ENCODE peak calls at places on chromosomes 5 and 9, in eight cellular contexts. S, P, D, C, W, F, X and A are unnamed samples.

GRCh38 chr9:123282343-123283047 is 14.1 kb upstream of the STRBP start:
- DNase-seq in D (no peak), X (no peak), C (no peak), F (peak), W (peak), P (no peak), S (peak), A (no peak)

GRCh38 chr5:29882036-29882435 is 1311.5 kb upstream of the CDH6 start:
- DNase-seq in W (no peak), C (no peak), F (no peak), X (no peak), P (no peak), D (no peak), S (no peak), A (no peak)

GRCh38 chr5:67178085-67178484 is 18.5 kb downstream of the CD180 start:
- DNase-seq in C (no peak), W (no peak), S (no peak), P (no peak), F (no peak), D (no peak), X (no peak), A (no peak)

GRCh38 chr9:116546711-116547581 is 140.2 kb upstream of the TRIM32 start:
- DNase-seq in W (peak), F (no peak), D (no peak), P (no peak), S (no peak), C (no peak), X (no peak), A (no peak)

GRCh38 chr5:6733411-6734242 is 20.4 kb downstream of the TENT4A start:
- DNase-seq in X (no peak), C (no peak), F (no peak), W (no peak), D (no peak), P (no peak), S (no peak), A (no peak)

GRCh38 chr9:13378171-13378570 is 98.7 kb upstream of the MPDZ start:
- DNase-seq in P (no peak), S (no peak), D (no peak), X (no peak), C (no peak), W (no peak), F (no peak), A (no peak)

GRCh38 chr5:172345886-172346285 is 62.3 kb upstream of the UBTD2 start:
- DNase-seq in X (no peak), F (no peak), C (no peak), D (no peak), W (no peak), P (no peak), S (no peak), A (no peak)

GRCh38 chr5:112862085-112862484 is 998 bp downstream of the SRP19 start:
- DNase-seq in W (no peak), F (no peak), S (no peak), X (no peak), C (no peak), P (no peak), D (no peak), A (no peak)

GRCh38 chr9:132162764-132163456 is 1.1 kb downstream of the NTNG2 start:
- DNase-seq in S (no peak), P (no peak), F (no peak), X (no peak), C (no peak), D (no peak), W (no peak), A (no peak)

GRCh38 chr5:32531885-32532520 is 53.4 kb upstream of the SUB1 start:
- DNase-seq in S (no peak), X (no peak), D (no peak), C (no peak), W (peak), F (no peak), P (no peak), A (no peak)

GRCh38 chr9:116333254-116333653 is 179.7 kb downstream of the PAPPA start:
- DNase-seq in P (no peak), X (no peak), C (no peak), F (no peak), W (no peak), D (no peak), S (no peak), A (no peak)

GRCh38 chr5:32639943-32640342 is 54.6 kb downstream of the SUB1 start:
- DNase-seq in P (no peak), S (no peak), D (no peak), W (peak), F (no peak), X (peak), C (no peak), A (no peak)

GRCh38 chr9:124439086-124439485 is 11.2 kb upstream of the ADGRD2 start:
- DNase-seq in F (no peak), D (no peak), C (no peak), S (no peak), W (no peak), P (no peak), X (no peak), A (no peak)

GRCh38 chr9:100639851-100640250 is 62.0 kb downstream of the CAVIN4 start:
- DNase-seq in X (no peak), C (no peak), F (no peak), P (no peak), S (no peak), W (no peak), D (no peak), A (no peak)

GRCh38 chr5:20556364-20556763 is 568.4 kb upstream of the CDH18 start:
- DNase-seq in W (peak), S (no peak), P (no peak), F (no peak), C (no peak), X (no peak), D (no peak), A (no peak)

GRCh38 chr5:180093651-180094382 is 22.3 kb upstream of the RNF130 start:
- DNase-seq in P (no peak), D (peak), W (no peak), C (no peak), X (no peak), S (peak), F (peak), A (no peak)

GRCh38 chr5:33538201-33538600 is 97.4 kb downstream of the TARS1 start:
- DNase-seq in F (no peak), P (no peak), X (no peak), S (no peak), C (no peak), W (no peak), D (no peak), A (no peak)

GRCh38 chr5:14569948-14570691 is 11.5 kb upstream of the OTULINL start:
- DNase-seq in D (no peak), W (peak), P (no peak), F (no peak), C (no peak), S (no peak), X (no peak), A (no peak)

GRCh38 chr5:122093415-122093814 is 15.4 kb upstream of the LOX start:
- DNase-seq in W (no peak), F (no peak), D (no peak), P (no peak), S (no peak), X (no peak), C (no peak), A (no peak)

GRCh38 chr5:131977212-131977604 is 31.7 kb upstream of the MEIKIN start:
- DNase-seq in P (no peak), C (no peak), W (no peak), S (no peak), D (no peak), X (no peak), F (no peak), A (no peak)

GRCh38 chr9:12958279-12958678 is 183.5 kb downstream of the LURAP1L start:
- DNase-seq in S (no peak), C (no peak), D (no peak), F (no peak), X (no peak), P (no peak), W (no peak), A (no peak)

GRCh38 chr5:90637731-90638130 is 79.1 kb downstream of the ADGRV1 start:
- DNase-seq in P (no peak), X (no peak), C (no peak), F (no peak), W (no peak), D (no peak), S (no peak), A (no peak)

GRCh38 chr5:95449460-95449859 is 58.3 kb downstream of the FAM81B start:
- DNase-seq in C (no peak), P (no peak), W (no peak), X (peak), F (no peak), D (no peak), S (no peak), A (no peak)

GRCh38 chr5:157823655-157824054 is 35.3 kb downstream of the CLINT1 start:
- DNase-seq in F (no peak), C (no peak), W (no peak), D (no peak), S (no peak), P (no peak), X (no peak), A (no peak)

GRCh38 chr5:167294861-167295685 is 996.4 kb upstream of the WWC1 start:
- DNase-seq in F (no peak), X (peak), P (no peak), C (no peak), D (no peak), S (no peak), W (peak), A (no peak)

GRCh38 chr9:120750421-120750820 is 36.2 kb upstream of the MEGF9 start:
- DNase-seq in S (no peak), F (no peak), P (no peak), W (no peak), C (no peak), D (no peak), X (no peak), A (no peak)

GRCh38 chr5:38905516-38905915 is 59.7 kb downstream of the OSMR start:
- DNase-seq in D (no peak), C (no peak), W (no peak), S (no peak), X (no peak), F (no peak), P (no peak), A (no peak)

GRCh38 chr5:138467711-138468132 is 2.4 kb downstream of the EGR1 start:
- DNase-seq in F (no peak), P (no peak), C (no peak), X (no peak), D (no peak), W (no peak), S (no peak), A (no peak)

GRCh38 chr5:82168294-82168693 is 109.9 kb downstream of the RPS23 start:
- DNase-seq in X (no peak), C (no peak), D (no peak), W (no peak), S (no peak), F (no peak), P (no peak), A (no peak)

GRCh38 chr5:67644221-67644920 is 447.8 kb upstream of the CD180 start:
- DNase-seq in F (no peak), P (no peak), D (no peak), W (no peak), X (no peak), S (no peak), C (no peak), A (no peak)

GRCh38 chr5:138870611-138871010 is 4.5 kb downstream of the LRRTM2 start:
- DNase-seq in S (no peak), P (no peak), X (no peak), F (no peak), C (no peak), D (no peak), W (no peak), A (no peak)

GRCh38 chr9:80622508-80622907 is 1050.7 kb downstream of the TLE4 start:
- DNase-seq in P (no peak), D (no peak), F (no peak), C (no peak), S (no peak), X (no peak), W (no peak), A (no peak)

GRCh38 chr5:157187046-157187754 is 6.6 kb downstream of the ITK start:
- DNase-seq in X (no peak), W (no peak), F (no peak), P (no peak), S (no peak), D (no peak), C (no peak), A (no peak)

GRCh38 chr9:135759676-135760300 is 57.8 kb downstream of the KCNT1 start:
- DNase-seq in C (no peak), D (no peak), P (no peak), S (no peak), X (no peak), W (no peak), F (no peak), A (no peak)

GRCh38 chr9:97565262-97565661 is 63.8 kb downstream of the TMOD1 start:
- DNase-seq in D (peak), P (no peak), W (no peak), F (no peak), C (no peak), X (no peak), S (no peak), A (no peak)

GRCh38 chr5:167699434-167699833 is 592.0 kb upstream of the WWC1 start:
- DNase-seq in S (no peak), P (no peak), X (peak), W (peak), C (no peak), F (no peak), D (no peak), A (no peak)

GRCh38 chr9:109035684-109036423 is 22.6 kb upstream of the CTNNAL1 start:
- DNase-seq in D (peak), X (no peak), P (peak), S (peak), C (peak), W (peak), F (no peak), A (no peak)

GRCh38 chr5:166758151-166758550 is 1533.3 kb upstream of the WWC1 start:
- DNase-seq in P (no peak), D (no peak), S (no peak), F (no peak), X (no peak), C (no peak), W (no peak), A (no peak)

GRCh38 chr9:90219548-90220118 is 423.0 kb downstream of the DIRAS2 start:
- DNase-seq in P (no peak), D (no peak), X (no peak), W (peak), S (peak), F (no peak), C (no peak), A (no peak)
- TF ChIP-seq CTCF in P (no peak), D (peak), X (peak), W (peak), S (no peak), F (peak), C (no peak), A (no peak)

DNA sequence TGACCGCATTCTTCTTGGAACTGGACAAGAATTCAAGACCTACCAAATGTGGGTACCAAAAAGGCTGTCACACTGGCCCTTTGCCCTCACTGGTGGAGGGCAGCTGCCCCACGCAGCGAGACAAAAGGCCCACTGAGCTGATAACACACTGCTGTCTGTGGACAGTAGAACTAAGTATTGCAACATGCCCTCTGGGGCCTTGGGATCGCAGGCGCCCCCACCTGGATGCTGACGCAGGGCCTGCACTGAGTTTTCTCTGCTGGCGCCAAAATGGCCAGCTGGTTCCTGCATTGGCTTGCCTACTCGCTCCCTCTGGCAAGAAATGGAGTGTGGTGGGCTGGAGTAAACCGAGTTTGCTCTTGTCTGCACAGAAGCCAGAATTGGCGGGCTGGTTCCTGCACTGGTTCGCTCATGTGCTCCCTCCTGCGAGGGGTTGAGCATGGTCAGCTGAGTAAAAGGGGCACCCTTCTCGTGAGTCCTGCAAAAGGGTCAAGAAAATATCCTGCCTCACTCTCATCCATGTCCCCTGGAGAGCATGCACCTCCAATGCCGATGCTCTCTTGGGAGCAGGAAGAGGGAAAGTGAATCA is 55.7 kb downstream of the NXNL2 start:
- DNase-seq in X (no peak), C (no peak), F (no peak), P (no peak), S (no peak), W (peak), D (no peak), A (no peak)
- TF ChIP-seq CTCF in X (peak), C (no peak), F (no peak), P (no peak), S (no peak), W (peak), D (no peak), A (no peak)

GRCh38 chr5:129541648-129542251 is 81.7 kb downstream of the ADAMTS19 start:
- DNase-seq in F (no peak), D (no peak), X (no peak), S (no peak), W (peak), P (no peak), C (no peak), A (no peak)
- TF ChIP-seq CTCF in F (peak), D (no peak), X (peak), S (no peak), W (no peak), P (no peak), C (no peak), A (peak)

DNA sequence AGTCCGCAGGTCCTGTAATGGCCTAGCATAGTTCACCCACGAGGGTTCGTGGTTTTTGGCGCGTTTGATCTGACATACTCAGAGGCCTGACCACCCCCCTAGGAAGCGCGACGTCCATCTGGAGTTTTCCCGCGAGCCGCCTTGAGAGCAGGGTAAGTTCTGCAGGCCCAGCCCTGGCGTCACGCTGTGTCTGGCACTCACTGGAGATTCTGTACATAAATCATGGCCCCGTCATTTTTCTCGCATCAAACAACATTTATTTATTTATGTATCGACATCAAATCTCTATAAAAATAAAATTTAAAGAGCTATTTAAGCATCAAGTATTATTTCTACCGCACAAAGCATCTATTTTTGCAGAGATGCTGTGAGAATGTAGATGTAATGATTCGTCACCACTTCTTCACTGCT is 446 bp upstream of the TRIM41 start:
- DNase-seq in P (no peak), C (no peak), D (no peak), X (no peak), S (no peak), W (no peak), F (no peak), A (no peak)
- TF ChIP-seq CTCF in P (no peak), C (no peak), D (peak), X (no peak), S (peak), W (no peak), F (no peak), A (no peak)

GRCh38 chr5:135719428-135720063 is 114.9 kb upstream of the SLC25A48 start:
- DNase-seq in P (no peak), F (no peak), X (no peak), S (no peak), W (peak), D (no peak), C (no peak), A (no peak)
- TF ChIP-seq CTCF in P (no peak), F (no peak), X (no peak), S (no peak), W (no peak), D (no peak), C (no peak), A (no peak)

GRCh38 chr9:72883867-72884266 is 69.0 kb downstream of the ALDH1A1 start:
- DNase-seq in D (no peak), X (no peak), W (no peak), S (no peak), F (no peak), C (no peak), P (no peak), A (no peak)
- TF ChIP-seq CTCF in D (no peak), X (no peak), W (no peak), S (no peak), F (no peak), C (no peak), P (no peak), A (no peak)